ENCODE peak calls at places on chromosomes 2 and 18, in four cellular contexts. F is lower leg skin, G is AG04449, V is lower lobe of right lung. I is an unnamed sample.

GRCh38 chr2:8030694-8031303 is 651.1 kb upstream of the ID2 start:
- DNase-seq in F (no peak), V (no peak), G (no peak), I (no peak)

GRCh38 chr2:151560289-151560688 is 150.6 kb downstream of the RIF1 start:
- DNase-seq in G (no peak), V (no peak), F (no peak), I (peak; percentile 71)

GRCh38 chr2:232875256-232876070 is 5.4 kb downstream of the SNORC start:
- DNase-seq in G (no peak), F (no peak), V (no peak), I (no peak)

GRCh38 chr18:3058328-3059191 is 45.6 kb upstream of the LPIN2 start:
- DNase-seq in F (no peak), V (no peak), G (no peak), I (no peak)

GRCh38 chr2:240745962-240746361 is 54.3 kb downstream of the AQP12A start:
- DNase-seq in V (no peak), F (no peak), G (no peak), I (no peak)

GRCh38 chr2:3108105-3108504 is 269.5 kb downstream of the EIPR1 start:
- DNase-seq in F (no peak), V (no peak), G (no peak), I (no peak)

GRCh38 chr2:241112592-241112991 is 10.5 kb upstream of the MTERF4 start:
- DNase-seq in V (no peak), G (no peak), F (no peak), I (no peak)

GRCh38 chr2:143730155-143730949 is 601.1 kb downstream of the ARHGAP15 start:
- DNase-seq in V (no peak), F (no peak), G (no peak), I (no peak)

GRCh38 chr2:106057206-106057605 is 136.9 kb downstream of the UXS1 start:
- DNase-seq in F (peak; percentile 30), V (no peak), G (no peak), I (no peak)

GRCh38 chr2:67237288-67237687 is 159.8 kb upstream of the ETAA1 start:
- DNase-seq in F (no peak), V (no peak), G (no peak), I (no peak)

GRCh38 chr2:26892916-26893524 is 45.1 kb downstream of the DPYSL5 start:
- DNase-seq in F (no peak), G (no peak), V (no peak), I (no peak)

GRCh38 chr18:9987355-9987754 is 73.5 kb downstream of the VAPA start:
- DNase-seq in V (no peak), F (no peak), G (no peak), I (no peak)

GRCh38 chr2:230660294-230661060 is 52.2 kb upstream of the CAB39 start:
- DNase-seq in F (peak; percentile 46), G (no peak), V (peak; percentile 75), I (no peak)

GRCh38 chr2:113202305-113203216 is 28.8 kb downstream of the PSD4 start:
- DNase-seq in G (no peak), V (no peak), F (no peak), I (peak; percentile 74)

GRCh38 chr2:238081561-238081960 is 18.6 kb upstream of the ESPNL start:
- DNase-seq in F (no peak), G (no peak), V (no peak), I (no peak)

GRCh38 chr2:235523021-235523420 is 29.2 kb downstream of the AGAP1 start:
- DNase-seq in G (no peak), V (no peak), F (no peak), I (no peak)

GRCh38 chr18:75211721-75212625 is 1.4 kb downstream of the TSHZ1 start:
- DNase-seq in G (no peak), V (peak; percentile 63), F (no peak), I (no peak)

GRCh38 chr2:95076705-95077520 is 44.7 kb downstream of the MRPS5 start:
- DNase-seq in G (no peak), V (peak; percentile 93), F (peak; percentile 43), I (no peak)

DNA sequence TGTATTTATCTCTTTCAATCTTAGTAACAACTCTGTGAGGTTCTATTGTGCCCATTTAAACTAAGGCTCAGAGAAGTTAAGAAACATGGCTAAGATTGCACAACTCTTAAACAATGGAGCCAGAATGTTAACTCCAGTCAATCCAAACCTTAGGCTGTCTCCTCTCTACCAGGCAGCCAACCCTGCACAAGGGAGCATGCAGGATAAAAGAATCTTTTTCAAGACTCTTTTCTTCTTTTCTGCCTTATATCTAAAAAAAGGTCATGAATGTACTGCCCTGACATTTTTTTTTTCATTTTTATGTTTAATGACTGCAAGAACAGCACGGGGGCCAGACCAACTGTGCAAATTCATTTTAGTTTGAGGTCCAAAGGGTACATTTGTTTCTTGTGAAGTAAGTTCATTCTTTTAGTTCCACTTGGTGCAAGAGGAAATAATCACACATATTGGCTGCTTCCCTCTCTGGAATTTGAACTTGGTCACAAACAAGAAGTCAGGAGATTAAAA is 96.1 kb upstream of the RIOK3 start:
- DNase-seq in F (no peak), G (peak; percentile 79), V (no peak), I (no peak)
- TF ChIP-seq CTCF in F (no peak), G (no peak), V (no peak), I (no peak)

GRCh38 chr2:190547914-190548313 is 13.4 kb upstream of the NEMP2 start:
- DNase-seq in F (no peak), G (no peak), V (no peak), I (no peak)

GRCh38 chr2:190553254-190553653 is 18.7 kb upstream of the NEMP2 start:
- DNase-seq in V (no peak), G (no peak), F (no peak), I (no peak)

GRCh38 chr2:190546734-190547133 is 12.2 kb upstream of the NEMP2 start:
- DNase-seq in V (no peak), G (no peak), F (no peak), I (no peak)

GRCh38 chr2:190551928-190552327 is 17.4 kb upstream of the NEMP2 start:
- DNase-seq in V (peak; percentile 55), F (no peak), G (no peak), I (no peak)

GRCh38 chr2:190550137-190550536 is 15.6 kb upstream of the NEMP2 start:
- DNase-seq in F (no peak), V (no peak), G (no peak), I (no peak)
- TF ChIP-seq CTCF in F (no peak), V (no peak), G (no peak), I (no peak)

GRCh38 chr2:54083021-54083420 is 32.4 kb upstream of the ACYP2 start:
- DNase-seq in G (no peak), F (no peak), V (no peak), I (no peak)

GRCh38 chr2:54083440-54083839 is 32.0 kb upstream of the ACYP2 start:
- DNase-seq in V (no peak), F (no peak), G (no peak), I (no peak)

GRCh38 chr2:54086157-54086556 is 29.3 kb upstream of the ACYP2 start:
- DNase-seq in V (no peak), G (no peak), F (no peak), I (no peak)

GRCh38 chr2:54085069-54085468 is 30.3 kb upstream of the ACYP2 start:
- DNase-seq in G (no peak), V (no peak), F (no peak), I (no peak)

GRCh38 chr2:54084600-54084999 is 30.8 kb upstream of the ACYP2 start:
- DNase-seq in G (no peak), V (no peak), F (no peak), I (no peak)
- TF ChIP-seq CTCF in G (peak; percentile 40), V (peak; percentile 18), F (no peak), I (peak; percentile 62)

GRCh38 chr2:72824224-72824842 is 1.5 kb downstream of the EXOC6B start:
- DNase-seq in F (no peak), G (no peak), V (no peak), I (peak; percentile 16)

GRCh38 chr2:72826156-72826477 is 284 bp upstream of the EXOC6B start:
- DNase-seq in G (no peak), V (no peak), F (no peak), I (no peak)

GRCh38 chr2:72827495-72827894 is 1.7 kb upstream of the EXOC6B start:
- DNase-seq in F (no peak), V (no peak), G (no peak), I (no peak)

GRCh38 chr2:72827999-72828646 is 2.3 kb upstream of the EXOC6B start:
- DNase-seq in G (peak; percentile 29), V (no peak), F (no peak), I (no peak)

DNA sequence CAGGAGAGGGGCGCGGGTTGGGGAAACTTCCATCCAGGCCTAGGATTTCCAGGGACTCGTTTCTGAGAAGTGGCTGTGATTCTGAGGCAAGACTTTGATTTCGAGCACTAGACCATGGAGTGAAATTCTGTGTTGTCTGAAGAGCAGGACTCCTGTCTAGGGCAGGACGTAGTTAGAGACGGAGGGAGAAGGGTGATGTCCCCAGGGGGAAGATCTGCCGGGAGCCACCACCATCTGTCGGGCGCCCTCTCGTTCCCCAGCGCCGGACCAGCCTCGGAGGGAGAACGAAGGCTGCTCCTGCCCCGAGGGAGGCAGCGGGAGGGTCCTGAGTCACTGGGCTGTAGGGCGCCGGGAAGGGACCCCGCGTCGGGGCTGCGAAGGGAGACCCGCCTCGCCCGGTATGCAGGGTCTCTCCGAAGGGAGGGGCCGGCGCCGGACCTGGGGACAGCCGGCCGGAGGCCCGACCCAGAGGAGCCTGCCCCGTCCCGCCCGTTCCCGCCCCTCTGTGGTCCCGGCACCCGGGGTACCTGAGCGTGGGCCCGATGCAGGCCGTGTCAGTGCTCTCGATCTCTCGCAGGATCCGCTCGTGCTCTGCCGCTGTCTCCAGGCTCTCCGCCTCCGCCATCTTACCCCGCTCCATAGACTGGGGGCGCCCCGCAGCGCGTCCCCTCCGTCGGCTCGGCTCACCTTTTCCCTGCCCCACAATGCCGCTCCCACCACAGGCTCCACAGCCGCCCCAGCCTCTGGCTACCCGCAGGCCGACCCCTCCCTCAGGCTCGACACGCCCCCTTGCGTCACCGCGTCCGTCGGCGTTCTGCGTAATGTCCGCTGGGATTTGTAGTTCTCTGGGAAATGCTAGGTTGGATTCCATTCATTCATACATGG is at the start of gene EXOC6B:
- DNase-seq in V (peak; percentile 94), F (peak; percentile 91), G (no peak), I (peak; percentile 54)
- TF ChIP-seq CTCF in V (peak; percentile 7), F (no peak), G (no peak), I (no peak)

I was measured in kidney epithelial cell.